ENCODE peak calls at places on chromosome 1, in four cellular contexts. D is SK-N-SH, T is H1, B is K562. S is an unnamed sample.
A peak's percentile ranks its signal among the peaks of the same experiment; 100 is the strongest.

GRCh38 chr1:9651565-9652378 is at the start of gene PIK3CD:
- DNase-seq in D (peak; percentile 85), T (no peak), B (peak; percentile 71), S (peak; percentile 70)

GRCh38 chr1:107820797-107821196 is 144.2 kb downstream of the VAV3 start:
- DNase-seq in D (no peak), T (no peak), B (no peak), S (no peak)

GRCh38 chr1:50305808-50306207 is 117.4 kb downstream of the DMRTA2 start:
- DNase-seq in D (peak; percentile 43), T (no peak), B (no peak), S (no peak)

GRCh38 chr1:200473698-200474371 is 64.0 kb upstream of the ZNF281 start:
- DNase-seq in D (peak; percentile 82), T (no peak), B (no peak), S (no peak)

GRCh38 chr1:211750599-211750998 is 75.2 kb upstream of the NEK2 start:
- DNase-seq in D (no peak), T (no peak), B (no peak), S (no peak)

GRCh38 chr1:55212349-55213028 is 2.7 kb downstream of the USP24 start:
- DNase-seq in D (no peak), T (no peak), B (no peak), S (no peak)

GRCh38 chr1:59692591-59692990 is 122.2 kb upstream of the HOOK1 start:
- DNase-seq in D (peak; percentile 59), T (no peak), B (no peak), S (no peak)

GRCh38 chr1:89065077-89065868 is at the start of gene GBP1:
- DNase-seq in D (no peak), T (no peak), B (no peak), S (no peak)

GRCh38 chr1:184947497-184948256 is 26.6 kb downstream of the NIBAN1 start:
- DNase-seq in D (no peak), T (no peak), B (no peak), S (no peak)

GRCh38 chr1:50060279-50060678 is 36.5 kb upstream of the AGBL4 start:
- DNase-seq in D (no peak), T (no peak), B (no peak), S (no peak)

GRCh38 chr1:191608367-191608766 is 549.9 kb upstream of the RGS18 start:
- DNase-seq in D (no peak), T (no peak), B (no peak), S (no peak)

GRCh38 chr1:48966583-48966982 is 189.9 kb upstream of the BEND5 start:
- DNase-seq in D (no peak), T (no peak), B (no peak), S (no peak)

GRCh38 chr1:215600867-215601266 is 33.8 kb downstream of the KCTD3 start:
- DNase-seq in D (no peak), T (no peak), B (no peak), S (no peak)

GRCh38 chr1:215605011-215605621 is 38.0 kb downstream of the KCTD3 start:
- DNase-seq in D (no peak), T (no peak), B (no peak), S (no peak)

GRCh38 chr1:215601276-215601675 is 34.2 kb downstream of the KCTD3 start:
- DNase-seq in D (no peak), T (no peak), B (no peak), S (no peak)

GRCh38 chr1:215606036-215606435 is 38.9 kb downstream of the KCTD3 start:
- DNase-seq in D (no peak), T (no peak), B (no peak), S (no peak)

DNA sequence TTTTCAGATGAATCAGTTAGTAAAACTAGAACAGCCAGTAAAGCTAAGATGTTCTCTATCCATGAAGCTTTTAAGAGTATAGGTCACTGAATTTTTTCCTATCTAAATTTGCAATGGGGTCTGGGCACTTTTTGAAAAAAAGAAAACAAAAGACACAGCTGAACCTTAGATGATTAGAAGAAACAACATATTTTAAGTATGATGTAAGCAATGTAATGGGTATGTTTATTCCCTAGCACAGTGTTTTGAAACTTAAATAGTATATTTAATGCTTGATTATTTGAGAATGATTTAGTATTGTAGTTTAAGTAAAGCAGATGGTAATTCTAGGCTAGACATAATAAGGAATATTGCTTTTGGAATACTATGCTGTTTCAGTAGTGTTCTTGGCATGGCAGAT is 36.2 kb downstream of the KCTD3 start:
- DNase-seq in D (no peak), T (no peak), B (no peak), S (no peak)
- TF ChIP-seq TEAD4 in D (no peak), T (no peak), B (no peak), S (no peak)

GRCh38 chr1:227299238-227299637 is 19.1 kb downstream of the CDC42BPA start:
- DNase-seq in D (no peak), T (no peak), B (no peak), S (no peak)
- TF ChIP-seq TEAD4 in D (no peak), T (no peak), B (peak; percentile 31), S (no peak)

GRCh38 chr1:47418681-47419272 is 2.7 kb downstream of the FOXE3 start:
- DNase-seq in D (no peak), T (no peak), B (no peak), S (no peak)

GRCh38 chr1:47423872-47424271 is 7.8 kb downstream of the FOXE3 start:
- DNase-seq in D (no peak), T (no peak), B (no peak), S (no peak)

GRCh38 chr1:47420547-47420946 is 4.5 kb downstream of the FOXE3 start:
- DNase-seq in D (no peak), T (no peak), B (no peak), S (no peak)

GRCh38 chr1:47424336-47424982 is 8.4 kb downstream of the FOXE3 start:
- DNase-seq in D (peak; percentile 65), T (no peak), B (peak; percentile 72), S (peak; percentile 75)
- TF ChIP-seq TEAD4 in D (no peak), T (no peak), B (no peak), S (no peak)

DNA sequence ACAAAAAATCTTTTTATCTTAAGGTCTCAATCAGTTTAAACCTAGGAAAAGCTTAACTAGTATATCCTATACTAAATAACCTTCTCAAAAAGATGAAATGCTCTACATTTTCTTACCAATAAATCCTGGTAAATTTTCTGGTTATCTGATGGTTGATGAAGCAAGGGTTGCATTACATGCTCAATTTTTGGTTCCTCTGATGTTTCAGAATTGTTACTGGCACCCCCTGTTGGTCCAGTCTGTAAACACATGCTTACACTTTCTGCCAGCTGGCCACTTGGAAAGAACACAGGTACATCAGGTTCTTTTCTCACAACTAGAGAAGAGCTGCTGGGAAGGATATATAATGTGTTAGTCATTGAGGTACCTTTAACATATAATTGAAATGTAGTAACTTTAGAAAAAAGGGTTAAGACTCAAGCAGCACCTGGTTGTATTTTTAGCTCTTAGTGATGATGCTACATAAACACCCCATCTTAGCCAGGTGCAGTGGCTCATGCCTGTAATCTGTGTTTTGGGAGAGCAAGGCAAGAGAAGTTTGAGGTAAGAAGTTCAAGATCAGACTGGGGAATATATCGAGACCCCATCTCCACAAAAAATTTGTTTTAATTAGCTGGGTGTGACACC is 30.9 kb upstream of the TAL1 start:
- DNase-seq in D (peak; percentile 55), T (no peak), B (peak; percentile 68), S (peak; percentile 60)
- TF ChIP-seq TEAD4 in D (no peak), T (no peak), B (peak; percentile 46), S (no peak)

DNA sequence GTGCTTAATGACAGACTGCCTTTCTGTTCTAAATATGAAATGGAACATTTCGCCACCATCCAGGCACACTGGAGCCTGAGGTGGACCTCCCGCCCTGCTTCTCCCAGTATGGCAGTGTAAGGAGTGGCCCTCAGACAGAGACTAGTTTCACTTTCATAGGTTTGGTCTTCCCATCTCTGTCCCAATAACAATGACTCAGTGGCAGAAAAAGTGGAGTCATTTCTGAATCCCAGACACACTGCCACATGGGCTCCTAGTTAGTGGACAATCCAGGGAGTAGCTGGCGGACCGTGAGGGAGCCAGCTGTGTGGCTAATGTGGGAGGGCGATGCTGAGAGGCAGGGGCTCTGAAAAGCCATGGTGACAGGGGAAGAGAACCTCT is 95.6 kb upstream of the TSPAN2 start:
- DNase-seq in D (no peak), T (no peak), B (no peak), S (no peak)
- TF ChIP-seq TEAD4 in D (no peak), T (no peak), B (no peak), S (no peak)